ENCODE peak calls at places on chromosomes 5 and 9, in six cellular contexts. C is mammary epithelial cell, K is GM23248, Z is SK-N-SH, N is PC-9, F is GM12878. O is an unnamed sample.

GRCh38 chr5:103744159-103744558 is 181.6 kb upstream of the NUDT12 start:
- DNase-seq in K (peak; percentile 19), C (peak; percentile 57), Z (no peak), F (no peak), N (no peak), O (peak; percentile 58)

GRCh38 chr5:139459451-139459934 is 3.0 kb downstream of the ECSCR start:
- DNase-seq in N (no peak), K (no peak), Z (peak; percentile 30), C (no peak), F (peak; percentile 64), O (no peak)

GRCh38 chr9:98031935-98032334 is 24.6 kb upstream of the NANS start:
- DNase-seq in F (no peak), Z (no peak), C (no peak), K (peak; percentile 70), N (no peak), O (no peak)

GRCh38 chr9:68777070-68777763 is 72.2 kb downstream of the PIP5K1B start:
- DNase-seq in N (no peak), K (peak; percentile 20), Z (no peak), F (no peak), C (no peak), O (no peak)

GRCh38 chr5:66949066-66949465 is 247.5 kb downstream of the CD180 start:
- DNase-seq in K (no peak), C (peak; percentile 28), F (no peak), N (no peak), Z (no peak), O (no peak)

GRCh38 chr9:133160742-133161541 is 2.8 kb downstream of the GBGT1 start:
- DNase-seq in C (peak; percentile 64), Z (peak; percentile 88), K (peak; percentile 84), F (no peak), N (peak; percentile 71), O (peak; percentile 97)

GRCh38 chr5:158174918-158175663 is 316.1 kb upstream of the CLINT1 start:
- DNase-seq in K (peak; percentile 83), Z (peak; percentile 76), F (peak; percentile 27), N (no peak), C (peak; percentile 23), O (no peak)

GRCh38 chr9:121607434-121608248 is 43.8 kb upstream of the DAB2IP start:
- DNase-seq in N (peak; percentile 77), Z (peak; percentile 75), F (no peak), C (no peak), K (no peak), O (no peak)

GRCh38 chr9:4491621-4491975 is 1.3 kb downstream of the SLC1A1 start:
- DNase-seq in K (no peak), Z (no peak), F (no peak), C (no peak), N (peak; percentile 63), O (peak; percentile 61)

GRCh38 chr9:133086894-133087293 is 25.1 kb downstream of the CEL start:
- DNase-seq in N (no peak), C (no peak), F (no peak), K (no peak), Z (no peak), O (no peak)

GRCh38 chr9:6106576-6107339 is 91.3 kb upstream of the RANBP6 start:
- DNase-seq in F (peak; percentile 41), K (peak; percentile 71), N (peak; percentile 39), Z (peak; percentile 20), C (peak; percentile 70), O (peak; percentile 69)

GRCh38 chr5:179618923-179619554 is 4.4 kb downstream of the HNRNPH1 start:
- DNase-seq in C (no peak), Z (no peak), F (no peak), K (no peak), N (no peak), O (no peak)

GRCh38 chr5:36878421-36879088 is 2.0 kb downstream of the NIPBL start:
- DNase-seq in K (peak; percentile 66), Z (peak; percentile 69), N (no peak), C (peak; percentile 56), F (no peak), O (peak; percentile 83)

GRCh38 chr5:43036856-43037711 is 3.0 kb downstream of the ANXA2R start:
- DNase-seq in F (no peak), C (no peak), Z (no peak), K (peak; percentile 16), N (no peak), O (no peak)

GRCh38 chr5:43036409-43036808 is 3.7 kb downstream of the ANXA2R start:
- DNase-seq in C (no peak), K (no peak), N (no peak), Z (no peak), F (no peak), O (no peak)

GRCh38 chr5:43033845-43034590 is 6.1 kb downstream of the ANXA2R start:
- DNase-seq in C (no peak), F (no peak), K (no peak), N (no peak), Z (no peak), O (no peak)

GRCh38 chr5:43037929-43038510 is 2.1 kb downstream of the ANXA2R start:
- DNase-seq in K (peak; percentile 71), F (no peak), C (peak; percentile 55), N (no peak), Z (no peak), O (peak; percentile 67)

DNA sequence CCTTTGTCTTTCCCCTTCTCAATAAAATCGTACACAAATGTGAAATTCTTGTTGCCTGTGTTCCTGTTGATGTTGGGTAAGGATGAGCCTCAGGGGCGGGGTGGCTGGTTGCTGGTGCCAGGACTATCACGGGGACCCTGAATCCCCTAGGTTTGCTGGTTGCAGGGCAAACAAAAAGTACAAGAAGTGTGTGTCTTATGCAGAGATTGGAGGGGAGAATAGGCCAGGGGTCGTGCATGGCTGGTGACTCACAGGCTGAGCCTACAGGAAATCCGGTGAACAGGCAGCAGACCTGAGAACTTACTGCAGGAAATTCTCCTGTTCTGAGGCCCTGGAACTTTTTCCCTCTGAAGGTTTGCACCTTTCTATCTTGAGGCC is 5.5 kb downstream of the ANXA2R start:
- DNase-seq in Z (no peak), K (no peak), N (no peak), F (no peak), C (no peak), O (no peak)
- H4K20me1 ChIP-seq in Z (no peaks in the 10 kb centered on the region), K (no peaks in the 10 kb centered on the region), N (no peaks in the 10 kb centered on the region), F (no peaks in the 10 kb centered on the region), C (no peaks in the 10 kb centered on the region), O (no peaks in the 10 kb centered on the region)

DNA sequence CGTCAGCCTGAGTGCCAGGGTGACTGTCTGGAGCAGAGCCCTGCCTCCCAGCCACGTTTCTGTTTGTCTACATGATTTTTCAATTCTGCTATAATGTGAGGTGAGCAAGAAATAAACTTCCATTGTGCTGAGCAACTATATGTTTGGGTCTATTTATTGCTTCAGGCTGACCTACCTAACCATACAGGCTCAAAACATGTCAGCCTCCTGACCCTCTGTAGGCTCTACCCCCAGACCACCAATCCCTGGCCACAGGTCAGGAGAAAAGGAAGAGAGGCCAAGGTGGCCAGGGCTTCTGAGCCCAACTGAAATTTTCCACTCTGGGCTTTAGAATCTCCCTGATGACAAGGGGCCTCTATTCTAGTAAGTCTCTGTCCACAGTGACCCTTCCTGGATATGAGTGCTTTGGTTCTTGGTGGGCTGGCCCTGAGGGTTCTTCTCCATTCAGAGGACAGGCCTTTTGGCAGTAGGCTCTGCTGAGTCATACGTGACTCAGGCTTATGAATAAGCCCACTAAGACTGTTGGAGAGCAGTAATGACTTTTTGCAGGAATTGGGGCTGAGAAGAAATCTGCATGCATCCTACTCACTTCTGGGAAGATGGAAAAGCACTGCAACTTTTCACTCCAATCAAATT is 117.2 kb upstream of the TBCA start:
- DNase-seq in C (peak; percentile 95), K (peak; percentile 97), N (peak; percentile 73), F (no peak), Z (no peak), O (peak; percentile 94)
- H2AFZ ChIP-seq in C (peak overlapping the region; percentile 66), K (peak overlapping the region; percentile 75), N (no peak overlapping the region), F (no peak overlapping the region), Z (peak overlapping the region; percentile 67), O (peak overlapping the region; percentile 79)

GRCh38 chr9:90003046-90003355 is 398.2 kb downstream of the GADD45G start:
- DNase-seq in F (no peak), N (no peak), Z (no peak), K (no peak), C (no peak), O (no peak)
- H3K27ac ChIP-seq in F (no peak overlapping the region), N (no peak overlapping the region), Z (no peak overlapping the region), K (no peak overlapping the region), C (no peak overlapping the region), O (no peak overlapping the region)

DNA sequence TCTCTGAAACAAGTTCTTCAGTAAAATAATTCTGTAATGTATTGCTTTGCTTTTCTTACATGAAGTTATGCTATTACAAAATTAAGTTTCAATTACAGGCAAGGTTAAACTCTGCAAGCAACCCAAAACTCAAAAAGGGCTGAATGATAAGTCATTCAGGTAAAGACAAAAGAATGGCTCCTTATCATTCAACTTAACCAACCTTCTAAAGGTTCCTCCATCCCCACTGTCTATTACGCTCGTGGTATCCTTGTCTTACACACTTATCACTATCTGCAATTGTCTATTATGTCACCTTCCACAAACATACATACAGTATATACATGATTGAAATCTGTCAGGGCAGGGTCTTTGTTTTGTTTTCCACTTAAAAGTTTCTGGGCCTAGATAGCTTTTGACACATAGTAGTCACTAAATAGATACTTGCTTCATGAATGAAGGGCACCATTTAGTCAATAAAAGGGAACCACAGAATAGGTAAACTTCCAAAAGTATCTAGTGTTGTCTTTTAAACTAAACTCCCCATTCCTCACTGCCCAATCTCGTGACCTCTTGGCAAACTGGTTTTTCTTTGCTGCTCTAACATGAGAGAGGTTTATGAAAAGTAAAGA is 6.9 kb downstream of the RPL37 start:
- DNase-seq in F (no peak), K (no peak), C (no peak), Z (no peak), N (no peak), O (no peak)
- H4K20me1 ChIP-seq in F (no peaks in the 10 kb centered on the region), K (peaks cover 12% of the 10 kb centered on the region), C (peaks cover 16% of the 10 kb centered on the region), Z (peaks cover 76% of the 10 kb centered on the region), N (peaks cover 78% of the 10 kb centered on the region), O (peaks cover 51% of the 10 kb centered on the region)

DNA sequence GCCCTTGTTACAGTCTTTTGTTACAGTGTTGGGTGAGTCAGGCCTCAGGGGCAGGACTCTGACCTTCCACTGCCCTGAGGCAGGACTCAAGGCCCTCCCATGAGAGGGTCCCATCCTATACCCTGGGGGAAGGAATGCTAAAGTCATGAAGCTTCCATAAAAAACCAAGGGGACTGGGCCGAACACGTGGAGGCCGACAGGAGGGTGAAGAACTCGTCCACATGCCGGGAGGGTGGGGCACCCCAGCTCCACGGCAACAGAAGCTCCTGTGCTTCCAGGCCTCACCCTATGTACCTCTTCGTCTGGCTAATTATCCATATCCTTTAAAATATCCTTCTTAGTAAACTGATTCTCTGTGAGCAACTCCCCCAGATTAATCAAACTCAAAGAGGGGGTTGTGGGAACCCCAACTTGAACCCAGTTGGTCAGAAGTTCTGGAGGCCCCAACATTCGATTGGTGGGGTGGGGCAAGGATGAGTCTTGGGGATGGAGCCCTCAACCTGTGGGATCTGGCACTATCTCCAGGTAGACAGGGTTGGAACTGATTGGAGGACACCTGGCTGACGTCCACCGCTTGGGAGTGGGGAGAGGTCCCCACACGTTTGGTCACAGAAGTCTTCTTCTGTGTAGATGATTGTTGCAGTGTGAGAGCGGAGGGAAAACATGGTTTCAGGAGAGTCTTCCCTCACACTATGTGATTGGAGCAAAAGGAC is 19.1 kb downstream of the MGAT1 start:
- DNase-seq in C (no peak), Z (no peak), K (no peak), F (no peak), N (no peak), O (no peak)
- H2AFZ ChIP-seq in C (no peak overlapping the region), Z (no peak overlapping the region), K (no peak overlapping the region), F (no peak overlapping the region), N (no peak overlapping the region), O (no peak overlapping the region)

O was measured in osteoblast.